ENCODE peak calls at places on chromosomes 7 and 10, in four cellular contexts. One of them, this sample, is unnamed.

GRCh38 chr10:70433581-70434280 is 7.8 kb downstream of the NODAL start:
- DNase-seq in HFFc6: no peak
- DNase-seq in astrocyte of the spinal cord: no peak
- DNase-seq in psoas muscle: no peak
- DNase-seq in this sample: no peak

GRCh38 chr10:60901561-60902235 is 42.3 kb downstream of the RHOBTB1 start:
- DNase-seq in HFFc6: no peak
- DNase-seq in astrocyte of the spinal cord: no peak
- DNase-seq in psoas muscle: peak; percentile 60
- DNase-seq in this sample: no peak

GRCh38 chr10:9786576-9786975 is 1231.1 kb upstream of the CELF2 start:
- DNase-seq in HFFc6: no peak
- DNase-seq in astrocyte of the spinal cord: peak; percentile 79
- DNase-seq in psoas muscle: no peak
- DNase-seq in this sample: no peak

GRCh38 chr7:1372671-1373379 is 86.4 kb downstream of the MICALL2 start:
- DNase-seq in HFFc6: no peak
- DNase-seq in astrocyte of the spinal cord: no peak
- DNase-seq in psoas muscle: no peak
- DNase-seq in this sample: no peak

GRCh38 chr10:119368991-119369869 is 161.9 kb downstream of the GRK5 start:
- DNase-seq in HFFc6: no peak
- DNase-seq in astrocyte of the spinal cord: no peak
- DNase-seq in psoas muscle: no peak
- DNase-seq in this sample: peak; percentile 53

GRCh38 chr10:74194545-74194944 is 43.5 kb downstream of the ADK start:
- DNase-seq in HFFc6: no peak
- DNase-seq in astrocyte of the spinal cord: peak; percentile 44
- DNase-seq in psoas muscle: no peak
- DNase-seq in this sample: no peak

GRCh38 chr7:74324499-74325229 is 35.5 kb downstream of the CLIP2 start:
- DNase-seq in HFFc6: no peak
- DNase-seq in astrocyte of the spinal cord: no peak
- DNase-seq in psoas muscle: no peak
- DNase-seq in this sample: no peak

GRCh38 chr7:83105948-83106347 is 56.7 kb downstream of the PCLO start:
- DNase-seq in HFFc6: no peak
- DNase-seq in astrocyte of the spinal cord: no peak
- DNase-seq in psoas muscle: no peak
- DNase-seq in this sample: no peak

GRCh38 chr7:55178863-55179773 is 160.3 kb downstream of the EGFR start:
- DNase-seq in HFFc6: no peak
- DNase-seq in astrocyte of the spinal cord: no peak
- DNase-seq in psoas muscle: no peak
- DNase-seq in this sample: no peak

GRCh38 chr7:81439591-81439990 is 330.3 kb downstream of the HGF start:
- DNase-seq in HFFc6: no peak
- DNase-seq in astrocyte of the spinal cord: peak; percentile 35
- DNase-seq in psoas muscle: no peak
- DNase-seq in this sample: no peak

GRCh38 chr10:109762556-109762955 is 160.8 kb downstream of the XPNPEP1 start:
- DNase-seq in HFFc6: no peak
- DNase-seq in astrocyte of the spinal cord: no peak
- DNase-seq in psoas muscle: no peak
- DNase-seq in this sample: no peak

GRCh38 chr7:30184804-30185487 is 50.2 kb downstream of the MTURN start:
- DNase-seq in HFFc6: no peak
- DNase-seq in astrocyte of the spinal cord: no peak
- DNase-seq in psoas muscle: peak; percentile 50
- DNase-seq in this sample: no peak

GRCh38 chr7:113159746-113160339 is 41.5 kb upstream of the SMIM30 start:
- DNase-seq in HFFc6: peak; percentile 13
- DNase-seq in astrocyte of the spinal cord: peak; percentile 36
- DNase-seq in psoas muscle: no peak
- DNase-seq in this sample: no peak

GRCh38 chr7:2607122-2607912 is 24.5 kb upstream of the TTYH3 start:
- DNase-seq in HFFc6: no peak
- DNase-seq in astrocyte of the spinal cord: no peak
- DNase-seq in psoas muscle: peak; percentile 76
- DNase-seq in this sample: no peak

GRCh38 chr7:50226669-50227068 is 77.8 kb upstream of the IKZF1 start:
- DNase-seq in HFFc6: no peak
- DNase-seq in astrocyte of the spinal cord: no peak
- DNase-seq in psoas muscle: no peak
- DNase-seq in this sample: no peak

GRCh38 chr7:143882020-143882610 is 19.9 kb downstream of the TCAF1 start:
- DNase-seq in HFFc6: no peak
- DNase-seq in astrocyte of the spinal cord: peak; percentile 73
- DNase-seq in psoas muscle: peak; percentile 74
- DNase-seq in this sample: no peak

GRCh38 chr10:30818854-30819253 is 189.3 kb upstream of the LYZL2 start:
- DNase-seq in HFFc6: no peak
- DNase-seq in astrocyte of the spinal cord: no peak
- DNase-seq in psoas muscle: peak; percentile 55
- DNase-seq in this sample: no peak

GRCh38 chr7:110539216-110539615 is 551.7 kb upstream of the LRRN3 start:
- DNase-seq in HFFc6: peak; percentile 34
- DNase-seq in astrocyte of the spinal cord: no peak
- DNase-seq in psoas muscle: no peak
- DNase-seq in this sample: no peak

GRCh38 chr10:107814865-107815487 is 650.5 kb upstream of the SORCS1 start:
- DNase-seq in HFFc6: no peak
- DNase-seq in astrocyte of the spinal cord: peak; percentile 47
- DNase-seq in psoas muscle: peak; percentile 13
- DNase-seq in this sample: peak; percentile 24
- TF ChIP-seq CTCF in HFFc6: peak; percentile 58
- TF ChIP-seq CTCF in astrocyte of the spinal cord: peak; percentile 61
- TF ChIP-seq CTCF in psoas muscle: peak; percentile 17
- TF ChIP-seq CTCF in this sample: peak; percentile 89

DNA sequence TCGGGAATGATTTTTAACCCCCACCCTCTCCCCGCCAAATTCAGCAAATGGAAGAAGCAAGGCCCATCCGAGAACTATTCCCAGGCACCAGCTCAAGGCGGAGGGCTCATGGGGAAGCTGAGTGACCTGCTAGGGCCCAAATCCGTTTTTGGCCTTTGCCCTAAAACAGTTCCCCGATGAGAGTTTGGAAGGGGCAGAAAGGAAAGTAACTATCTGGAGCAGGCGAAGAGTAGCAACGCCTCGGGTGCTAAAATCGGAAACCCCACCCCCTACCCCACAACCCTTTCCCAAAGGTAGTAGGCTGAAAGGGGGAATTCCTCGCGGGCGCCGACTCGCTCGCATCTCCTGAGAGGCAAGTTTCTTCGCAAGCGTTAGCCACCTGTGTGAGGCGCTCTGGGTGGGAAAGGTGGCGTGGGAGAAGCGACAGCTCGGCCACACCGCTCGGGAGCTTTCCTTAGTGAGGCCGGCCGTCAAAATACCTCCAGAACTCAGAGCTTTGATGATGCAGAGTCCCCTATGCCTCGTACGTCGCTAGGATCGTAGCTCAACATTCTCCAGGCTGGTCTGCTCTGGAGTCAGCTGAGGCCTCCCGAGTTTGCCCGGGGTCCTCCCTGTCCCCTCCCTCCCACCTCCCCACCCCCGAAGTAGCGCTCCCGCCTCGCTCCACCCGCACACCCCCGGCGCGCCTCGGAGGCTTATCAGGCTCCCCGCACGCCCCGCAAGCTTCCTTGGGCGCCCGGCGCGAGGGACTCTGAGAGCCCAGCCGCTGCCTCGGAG is 638 bp upstream of the PRKG1 start:
- DNase-seq in HFFc6: no peak
- DNase-seq in astrocyte of the spinal cord: no peak
- DNase-seq in psoas muscle: peak; percentile 17
- DNase-seq in this sample: no peak
- TF ChIP-seq CTCF in HFFc6: no peak
- TF ChIP-seq CTCF in astrocyte of the spinal cord: no peak
- TF ChIP-seq CTCF in psoas muscle: no peak
- TF ChIP-seq CTCF in this sample: peak; percentile 4

GRCh38 chr10:52653510-52653909 is 119.1 kb downstream of the MBL2 start:
- DNase-seq in HFFc6: no peak
- DNase-seq in astrocyte of the spinal cord: no peak
- DNase-seq in psoas muscle: no peak
- DNase-seq in this sample: no peak
- TF ChIP-seq CTCF in HFFc6: peak; percentile 21
- TF ChIP-seq CTCF in astrocyte of the spinal cord: no peak
- TF ChIP-seq CTCF in psoas muscle: no peak
- TF ChIP-seq CTCF in this sample: no peak

DNA sequence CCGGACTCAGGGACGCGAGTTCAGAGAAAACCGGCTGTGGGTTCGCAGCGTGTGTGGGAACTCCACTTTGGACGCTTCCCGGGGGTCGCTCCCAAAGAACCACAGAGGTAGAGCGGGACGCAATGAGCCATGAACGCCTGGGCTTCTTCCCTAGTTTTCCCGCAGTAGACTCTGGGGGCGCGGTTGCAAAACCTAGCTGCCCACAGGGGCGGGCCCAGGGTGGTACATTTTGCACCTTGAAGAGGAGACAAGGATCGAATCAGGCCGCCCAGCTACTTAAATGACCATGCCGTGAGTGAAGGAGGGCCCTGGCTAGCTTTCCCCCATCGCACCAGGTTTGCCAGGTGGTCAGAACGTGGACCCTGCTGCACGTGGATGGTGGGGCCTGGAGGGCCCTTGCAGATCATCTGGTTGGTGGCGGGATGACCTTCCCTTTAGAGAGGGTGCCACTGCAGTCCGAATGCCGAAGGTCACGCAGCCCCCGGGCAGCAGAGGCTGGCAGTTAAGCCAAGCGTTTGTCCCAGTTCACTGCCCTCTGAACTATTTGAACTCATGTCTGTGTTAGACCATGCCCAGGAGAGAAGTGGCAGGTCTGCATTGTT is 568 bp upstream of the SHTN1 start:
- DNase-seq in HFFc6: no peak
- DNase-seq in astrocyte of the spinal cord: no peak
- DNase-seq in psoas muscle: no peak
- DNase-seq in this sample: no peak
- TF ChIP-seq CTCF in HFFc6: peak; percentile 18
- TF ChIP-seq CTCF in astrocyte of the spinal cord: no peak
- TF ChIP-seq CTCF in psoas muscle: no peak
- TF ChIP-seq CTCF in this sample: no peak

GRCh38 chr7:78783179-78783962 is 670.1 kb downstream of the MAGI2 start:
- DNase-seq in HFFc6: no peak
- DNase-seq in astrocyte of the spinal cord: no peak
- DNase-seq in psoas muscle: no peak
- DNase-seq in this sample: no peak

GRCh38 chr7:78777844-78778243 is 675.6 kb downstream of the MAGI2 start:
- DNase-seq in HFFc6: peak; percentile 16
- DNase-seq in astrocyte of the spinal cord: no peak
- DNase-seq in psoas muscle: no peak
- DNase-seq in this sample: no peak

GRCh38 chr7:78780560-78780959 is 672.9 kb downstream of the MAGI2 start:
- DNase-seq in HFFc6: no peak
- DNase-seq in astrocyte of the spinal cord: no peak
- DNase-seq in psoas muscle: no peak
- DNase-seq in this sample: no peak

DNA sequence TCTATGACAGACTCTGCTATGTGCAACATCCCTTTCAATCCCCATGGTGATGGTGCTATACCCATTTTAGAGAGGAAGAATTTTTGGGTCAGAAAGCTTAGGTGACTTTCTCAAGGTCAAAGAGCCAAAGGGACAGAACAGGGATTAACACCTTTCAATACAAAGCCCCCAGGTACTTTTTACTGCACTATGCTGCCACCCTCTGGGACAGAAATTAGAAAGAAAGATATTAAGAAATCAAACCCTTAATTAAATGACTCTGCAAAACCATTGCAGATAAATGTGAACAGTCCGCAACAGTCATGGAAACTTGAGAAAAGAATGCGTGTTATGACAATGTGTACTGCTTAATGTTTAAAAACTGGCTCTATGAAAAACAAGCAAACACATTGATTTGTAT is 673.7 kb downstream of the MAGI2 start:
- DNase-seq in HFFc6: no peak
- DNase-seq in astrocyte of the spinal cord: no peak
- DNase-seq in psoas muscle: no peak
- DNase-seq in this sample: no peak
- TF ChIP-seq CTCF in HFFc6: no peak
- TF ChIP-seq CTCF in astrocyte of the spinal cord: no peak
- TF ChIP-seq CTCF in psoas muscle: peak; percentile 18
- TF ChIP-seq CTCF in this sample: no peak

GRCh38 chr7:94228223-94228622 is 166.5 kb upstream of the COL1A2 start:
- DNase-seq in HFFc6: no peak
- DNase-seq in astrocyte of the spinal cord: no peak
- DNase-seq in psoas muscle: no peak
- DNase-seq in this sample: no peak

GRCh38 chr7:94228678-94229077 is 166.0 kb upstream of the COL1A2 start:
- DNase-seq in HFFc6: no peak
- DNase-seq in astrocyte of the spinal cord: peak; percentile 14
- DNase-seq in psoas muscle: no peak
- DNase-seq in this sample: no peak

GRCh38 chr7:94222516-94222915 is 172.2 kb upstream of the COL1A2 start:
- DNase-seq in HFFc6: no peak
- DNase-seq in astrocyte of the spinal cord: no peak
- DNase-seq in psoas muscle: no peak
- DNase-seq in this sample: no peak

GRCh38 chr7:94223375-94224084 is 171.2 kb upstream of the COL1A2 start:
- DNase-seq in HFFc6: peak; percentile 50
- DNase-seq in astrocyte of the spinal cord: peak; percentile 72
- DNase-seq in psoas muscle: no peak
- DNase-seq in this sample: no peak
- TF ChIP-seq CTCF in HFFc6: peak; percentile 69
- TF ChIP-seq CTCF in astrocyte of the spinal cord: peak; percentile 71
- TF ChIP-seq CTCF in psoas muscle: peak; percentile 42
- TF ChIP-seq CTCF in this sample: peak; percentile 57

GRCh38 chr10:79319372-79319771 is 27.9 kb upstream of the PPIF start:
- DNase-seq in HFFc6: no peak
- DNase-seq in astrocyte of the spinal cord: no peak
- DNase-seq in psoas muscle: no peak
- DNase-seq in this sample: no peak

GRCh38 chr10:79314761-79315601 is 32.3 kb upstream of the PPIF start:
- DNase-seq in HFFc6: no peak
- DNase-seq in astrocyte of the spinal cord: no peak
- DNase-seq in psoas muscle: no peak
- DNase-seq in this sample: no peak

GRCh38 chr10:79318369-79318768 is 28.9 kb upstream of the PPIF start:
- DNase-seq in HFFc6: no peak
- DNase-seq in astrocyte of the spinal cord: no peak
- DNase-seq in psoas muscle: no peak
- DNase-seq in this sample: no peak

GRCh38 chr10:79315602-79315920 is 31.7 kb upstream of the PPIF start:
- DNase-seq in HFFc6: no peak
- DNase-seq in astrocyte of the spinal cord: no peak
- DNase-seq in psoas muscle: no peak
- DNase-seq in this sample: no peak

GRCh38 chr10:79316671-79317431 is 30.4 kb upstream of the PPIF start:
- DNase-seq in HFFc6: peak; percentile 33
- DNase-seq in astrocyte of the spinal cord: no peak
- DNase-seq in psoas muscle: no peak
- DNase-seq in this sample: no peak
- TF ChIP-seq CTCF in HFFc6: peak; percentile 18
- TF ChIP-seq CTCF in astrocyte of the spinal cord: no peak
- TF ChIP-seq CTCF in psoas muscle: no peak
- TF ChIP-seq CTCF in this sample: no peak

GRCh38 chr7:17913250-17913649 is 27.0 kb downstream of the SNX13 start:
- DNase-seq in HFFc6: no peak
- DNase-seq in astrocyte of the spinal cord: no peak
- DNase-seq in psoas muscle: no peak
- DNase-seq in this sample: no peak
- TF ChIP-seq CTCF in HFFc6: no peak
- TF ChIP-seq CTCF in astrocyte of the spinal cord: no peak
- TF ChIP-seq CTCF in psoas muscle: no peak
- TF ChIP-seq CTCF in this sample: no peak

This sample was measured in AG09319.